ENCODE peak calls at places on chromosomes 12 and 14, in four cellular contexts. Q is Right ventricle myocardium superior, U is GM20000, L is mucosa of gallbladder. E is an unnamed sample.

GRCh38 chr12:52540531-52540930 is 12.4 kb downstream of the KRT71 start:
- DNase-seq in Q (no peak), L (no peak), U (no peak), E (no peak)

GRCh38 chr12:113555226-113555625 is 83.6 kb upstream of the LHX5 start:
- DNase-seq in Q (no peak), U (no peak), L (no peak), E (no peak)

GRCh38 chr12:92493816-92494215 is 209.0 kb upstream of the PLEKHG7 start:
- DNase-seq in Q (no peak), L (no peak), U (no peak), E (no peak)

GRCh38 chr14:24123465-24124417 is 6.7 kb upstream of the FITM1 start:
- DNase-seq in U (no peak), Q (no peak), L (no peak), E (no peak)

GRCh38 chr12:2291182-2291832 is 238.5 kb downstream of the CACNA1C start:
- DNase-seq in U (peak; percentile 80), Q (no peak), L (no peak), E (peak; percentile 38)

GRCh38 chr14:24630872-24631477 is 3.0 kb downstream of the GZMB start:
- DNase-seq in L (peak; percentile 57), Q (no peak), U (no peak), E (no peak)

GRCh38 chr14:71650187-71650586 is 282.0 kb upstream of the RGS6 start:
- DNase-seq in Q (no peak), L (no peak), U (no peak), E (no peak)

GRCh38 chr14:91870001-91870400 is 2.7 kb upstream of the TC2N start:
- DNase-seq in U (no peak), L (no peak), Q (no peak), E (no peak)

GRCh38 chr14:24058260-24058950 is 6.6 kb downstream of the CARMIL3 start:
- DNase-seq in L (peak; percentile 47), Q (peak; percentile 58), U (peak; percentile 66), E (peak; percentile 76)

GRCh38 chr14:21987937-21988336 is 314.3 kb upstream of the OR4E1 start:
- DNase-seq in L (no peak), U (no peak), Q (no peak), E (peak; percentile 30)

GRCh38 chr14:25406818-25407217 is 356.9 kb upstream of the STXBP6 start:
- DNase-seq in U (no peak), L (peak; percentile 15), Q (no peak), E (no peak)

GRCh38 chr14:29898470-29898869 is 29.2 kb downstream of the PRKD1 start:
- DNase-seq in L (no peak), U (no peak), Q (no peak), E (no peak)

GRCh38 chr12:34402899-34403705 is 380.8 kb downstream of the ALG10 start:
- DNase-seq in Q (peak; percentile 24), U (peak; percentile 0), L (peak; percentile 8), E (no peak)

GRCh38 chr12:123912415-123913385 is 59.9 kb downstream of the CCDC92 start:
- DNase-seq in L (no peak), Q (no peak), U (no peak), E (peak; percentile 22)

GRCh38 chr12:118429703-118430383 is 53.5 kb downstream of the SUDS3 start:
- DNase-seq in L (no peak), Q (no peak), U (no peak), E (no peak)

GRCh38 chr14:38210168-38210567 is 2.5 kb downstream of the SSTR1 start:
- DNase-seq in L (no peak), U (no peak), Q (no peak), E (peak; percentile 39)

GRCh38 chr12:92412931-92413685 is 267.5 kb upstream of the BTG1 start:
- DNase-seq in Q (no peak), U (no peak), L (no peak), E (no peak)

GRCh38 chr14:34199585-34199984 is 248.7 kb upstream of the EGLN3 start:
- DNase-seq in Q (no peak), L (no peak), U (no peak), E (peak; percentile 65)

GRCh38 chr14:91258021-91258618 is 13.6 kb upstream of the GPR68 start:
- DNase-seq in Q (no peak), L (no peak), U (no peak), E (peak; percentile 59)

GRCh38 chr12:2229661-2230539 is 177.1 kb downstream of the CACNA1C start:
- DNase-seq in U (no peak), Q (no peak), L (no peak), E (no peak)

GRCh38 chr12:52331833-52332232 is 10.6 kb upstream of the KRT83 start:
- DNase-seq in Q (no peak), U (no peak), L (peak; percentile 68), E (no peak)

GRCh38 chr12:51405801-51406207 is 14.6 kb upstream of the GALNT6 start:
- DNase-seq in U (no peak), L (no peak), Q (no peak), E (no peak)

GRCh38 chr14:51472881-51473280 is 178.8 kb upstream of the FRMD6 start:
- DNase-seq in L (no peak), U (no peak), Q (no peak), E (no peak)

GRCh38 chr12:75086086-75087038 is 123.3 kb downstream of the KCNC2 start:
- DNase-seq in L (no peak), U (no peak), Q (no peak), E (peak; percentile 9)

GRCh38 chr14:105333613-105334364 is 19.2 kb downstream of the PACS2 start:
- DNase-seq in U (no peak), L (no peak), Q (peak; percentile 70), E (no peak)

GRCh38 chr14:89236846-89237245 is 180.2 kb downstream of the FOXN3 start:
- DNase-seq in L (no peak), Q (no peak), U (no peak), E (no peak)

GRCh38 chr14:65639216-65639615 is 226.7 kb downstream of the FUT8 start:
- DNase-seq in L (no peak), U (no peak), Q (no peak), E (peak; percentile 14)

GRCh38 chr12:93025145-93026103 is 96.3 kb upstream of the EEA1 start:
- DNase-seq in L (no peak), Q (no peak), U (peak; percentile 52), E (peak; percentile 60)

GRCh38 chr12:21940972-21941521 is at the start of gene ABCC9:
- DNase-seq in Q (peak; percentile 78), U (no peak), L (peak; percentile 12), E (peak; percentile 25)

GRCh38 chr14:64700894-64701293 is 3.3 kb upstream of the PLEKHG3 start:
- DNase-seq in U (no peak), Q (no peak), L (no peak), E (no peak)

GRCh38 chr14:69687963-69688649 is 76.7 kb downstream of the SUSD6 start:
- DNase-seq in L (no peak), Q (no peak), U (no peak), E (no peak)

GRCh38 chr12:124832856-124833255 is 30.8 kb downstream of the SCARB1 start:
- DNase-seq in Q (no peak), L (no peak), U (no peak), E (no peak)

GRCh38 chr12:109635717-109636116 is 62.1 kb downstream of the MVK start:
- DNase-seq in Q (no peak), L (no peak), U (no peak), E (no peak)